ENCODE peak calls at places on chromosomes 4 and X, in five cellular contexts. One of them, this sample, is unnamed.

GRCh38 chr4:164997324-164997723 is 19.9 kb upstream of the TRIM61 start:
- DNase-seq in activated CD4-positive, alpha-beta memory T cell treated with anti-CD3 and anti-CD28 coated beads, Interleukin-2, amount 10 ng/mL, durations not matched to agents 7 days and 5 days: no peak
- DNase-seq in NCI-H774: no peak
- DNase-seq in SK-MEL-5: peak; percentile 60
- DNase-seq in mesenchymal stem cell: peak; percentile 3
- DNase-seq in this sample: no peak

GRCh38 chrX:97806238-97806637 is 922.5 kb downstream of the RPA4 start:
- DNase-seq in NCI-H774: no peak
- DNase-seq in activated CD4-positive, alpha-beta memory T cell treated with anti-CD3 and anti-CD28 coated beads, Interleukin-2, amount 10 ng/mL, durations not matched to agents 7 days and 5 days: no peak
- DNase-seq in SK-MEL-5: no peak
- DNase-seq in mesenchymal stem cell: peak; percentile 1
- DNase-seq in this sample: no peak

GRCh38 chrX:39753296-39753996 is 344.3 kb downstream of the BCOR start:
- DNase-seq in NCI-H774: no peak
- DNase-seq in activated CD4-positive, alpha-beta memory T cell treated with anti-CD3 and anti-CD28 coated beads, Interleukin-2, amount 10 ng/mL, durations not matched to agents 7 days and 5 days: no peak
- DNase-seq in SK-MEL-5: no peak
- DNase-seq in mesenchymal stem cell: no peak
- DNase-seq in this sample: no peak

GRCh38 chr4:12897954-12898353 is 586.2 kb downstream of the RAB28 start:
- DNase-seq in SK-MEL-5: peak; percentile 83
- DNase-seq in mesenchymal stem cell: no peak
- DNase-seq in activated CD4-positive, alpha-beta memory T cell treated with anti-CD3 and anti-CD28 coated beads, Interleukin-2, amount 10 ng/mL, durations not matched to agents 7 days and 5 days: no peak
- DNase-seq in NCI-H774: no peak
- DNase-seq in this sample: no peak

GRCh38 chr4:8171941-8172924 is 13.6 kb upstream of the ABLIM2 start:
- DNase-seq in NCI-H774: no peak
- DNase-seq in mesenchymal stem cell: no peak
- DNase-seq in SK-MEL-5: no peak
- DNase-seq in activated CD4-positive, alpha-beta memory T cell treated with anti-CD3 and anti-CD28 coated beads, Interleukin-2, amount 10 ng/mL, durations not matched to agents 7 days and 5 days: peak; percentile 18
- DNase-seq in this sample: no peak

GRCh38 chr4:172850838-172851237 is 317.8 kb upstream of the GALNT7 start:
- DNase-seq in SK-MEL-5: peak; percentile 78
- DNase-seq in mesenchymal stem cell: peak; percentile 63
- DNase-seq in NCI-H774: no peak
- DNase-seq in activated CD4-positive, alpha-beta memory T cell treated with anti-CD3 and anti-CD28 coated beads, Interleukin-2, amount 10 ng/mL, durations not matched to agents 7 days and 5 days: no peak
- DNase-seq in this sample: no peak

GRCh38 chr4:177740563-177740962 is 298.3 kb upstream of the AGA start:
- DNase-seq in SK-MEL-5: no peak
- DNase-seq in NCI-H774: no peak
- DNase-seq in mesenchymal stem cell: no peak
- DNase-seq in activated CD4-positive, alpha-beta memory T cell treated with anti-CD3 and anti-CD28 coated beads, Interleukin-2, amount 10 ng/mL, durations not matched to agents 7 days and 5 days: no peak
- DNase-seq in this sample: no peak

GRCh38 chr4:5391492-5391891 is 316.9 kb downstream of the EVC2 start:
- DNase-seq in NCI-H774: no peak
- DNase-seq in SK-MEL-5: no peak
- DNase-seq in activated CD4-positive, alpha-beta memory T cell treated with anti-CD3 and anti-CD28 coated beads, Interleukin-2, amount 10 ng/mL, durations not matched to agents 7 days and 5 days: no peak
- DNase-seq in mesenchymal stem cell: no peak
- DNase-seq in this sample: no peak

GRCh38 chr4:996030-996993 is 3.1 kb upstream of the SLC26A1 start:
- DNase-seq in activated CD4-positive, alpha-beta memory T cell treated with anti-CD3 and anti-CD28 coated beads, Interleukin-2, amount 10 ng/mL, durations not matched to agents 7 days and 5 days: no peak
- DNase-seq in NCI-H774: no peak
- DNase-seq in SK-MEL-5: no peak
- DNase-seq in mesenchymal stem cell: no peak
- DNase-seq in this sample: no peak

This sample was measured in left kidney.